ENCODE peak calls at places on chromosomes 7 and 10, in nine cellular contexts. C is H7; J is kidney glomerular epithelial cell; W is NCI-H460; B is M059J; O is NAMALWA; Z is neural crest cell; P is activated effector memory CD4-positive, alpha-beta T cell treated with Interleukin-2 at 50 U/mL for 16 hours; M is iris pigment epithelial cell. L is an unnamed sample.

GRCh38 chr10:32150532-32151101 is 94.4 kb upstream of the KIF5B start:
- DNase-seq in C (no peak), O (no peak), M (peak), Z (no peak), J (no peak), P (no peak), B (no peak), W (no peak), L (no peak)

GRCh38 chr10:7121154-7121797 is 289.6 kb downstream of the SFMBT2 start:
- DNase-seq in P (peak), B (peak), C (peak), M (no peak), O (peak), W (peak), Z (peak), J (peak), L (peak)

GRCh38 chr10:103823706-103824272 is 31.6 kb downstream of the SH3PXD2A start:
- DNase-seq in M (no peak), P (no peak), O (no peak), C (peak), J (no peak), W (no peak), Z (no peak), B (no peak), L (no peak)

GRCh38 chr7:33979807-33980355 is 74.5 kb downstream of the BMPER start:
- DNase-seq in J (peak), Z (no peak), B (peak), W (peak), P (no peak), O (no peak), C (no peak), M (peak), L (no peak)

GRCh38 chr10:21993360-21994001 is 10.0 kb downstream of the DNAJC1 start:
- DNase-seq in O (peak), W (no peak), M (peak), J (peak), B (peak), Z (no peak), C (no peak), P (no peak), L (no peak)

GRCh38 chr7:39248693-39249090 is 271.0 kb downstream of the POU6F2 start:
- DNase-seq in O (no peak), W (no peak), C (no peak), J (no peak), B (peak), Z (no peak), M (no peak), P (no peak), L (no peak)

GRCh38 chr10:70130878-70131559 is 1.6 kb downstream of the AIFM2 start:
- DNase-seq in C (peak), W (peak), Z (no peak), J (no peak), O (no peak), P (no peak), M (peak), B (peak), L (no peak)

GRCh38 chr7:17422966-17423365 is 124.5 kb downstream of the AHR start:
- DNase-seq in P (no peak), J (no peak), B (peak), Z (no peak), W (no peak), C (no peak), M (peak), O (no peak), L (no peak)

GRCh38 chr10:71539564-71540118 is 142.9 kb downstream of the CDH23 start:
- DNase-seq in M (no peak), P (no peak), C (peak), B (no peak), O (no peak), Z (no peak), W (no peak), J (no peak), L (no peak)

L was measured in CD8-positive, alpha-beta T cell.